ENCODE peak calls at places on chromosomes 4 and X, in five cellular contexts. One of them, this sample, is unnamed.
A peak's percentile ranks its signal among the peaks of the same experiment; 100 is the strongest.

GRCh38 chrX:37349131-37350033 is at the start of gene PRRG1:
- DNase-seq in cardiac muscle cell: peak; percentile 90
- DNase-seq in dorsolateral prefrontal cortex: peak; percentile 64
- DNase-seq in left ventricle myocardium inferior: peak; percentile 78
- DNase-seq in brain microvascular endothelial cell: peak; percentile 67
- DNase-seq in this sample: peak; percentile 79

GRCh38 chrX:134885336-134886016 is 105.3 kb upstream of the SMIM10 start:
- DNase-seq in brain microvascular endothelial cell: no peak
- DNase-seq in cardiac muscle cell: no peak
- DNase-seq in dorsolateral prefrontal cortex: no peak
- DNase-seq in left ventricle myocardium inferior: no peak
- DNase-seq in this sample: no peak

GRCh38 chrX:14027031-14027430 is 2.7 kb downstream of the GEMIN8 start:
- DNase-seq in left ventricle myocardium inferior: peak; percentile 14
- DNase-seq in dorsolateral prefrontal cortex: peak; percentile 69
- DNase-seq in cardiac muscle cell: peak; percentile 25
- DNase-seq in brain microvascular endothelial cell: no peak
- DNase-seq in this sample: peak; percentile 9

GRCh38 chr4:105457997-105458396 is 15.9 kb downstream of the PPA2 start:
- DNase-seq in dorsolateral prefrontal cortex: no peak
- DNase-seq in cardiac muscle cell: no peak
- DNase-seq in left ventricle myocardium inferior: no peak
- DNase-seq in brain microvascular endothelial cell: no peak
- DNase-seq in this sample: no peak

GRCh38 chr4:137735561-137736104 is 203.3 kb upstream of the PCDH18 start:
- DNase-seq in left ventricle myocardium inferior: no peak
- DNase-seq in cardiac muscle cell: no peak
- DNase-seq in dorsolateral prefrontal cortex: no peak
- DNase-seq in brain microvascular endothelial cell: no peak
- DNase-seq in this sample: peak; percentile 6

GRCh38 chrX:275967-276587 is 5.1 kb upstream of the PLCXD1 start:
- DNase-seq in brain microvascular endothelial cell: no peak
- DNase-seq in dorsolateral prefrontal cortex: peak; percentile 34
- DNase-seq in left ventricle myocardium inferior: peak; percentile 81
- DNase-seq in cardiac muscle cell: peak; percentile 27
- DNase-seq in this sample: peak; percentile 78

GRCh38 chrX:17377047-17377692 is 2.2 kb downstream of the NHS start:
- DNase-seq in brain microvascular endothelial cell: no peak
- DNase-seq in dorsolateral prefrontal cortex: peak; percentile 20
- DNase-seq in left ventricle myocardium inferior: peak; percentile 17
- DNase-seq in cardiac muscle cell: peak; percentile 38
- DNase-seq in this sample: peak; percentile 20

GRCh38 chr4:53119685-53120084 is 246.2 kb downstream of the SCFD2 start:
- DNase-seq in left ventricle myocardium inferior: no peak
- DNase-seq in brain microvascular endothelial cell: peak; percentile 84
- DNase-seq in cardiac muscle cell: peak; percentile 89
- DNase-seq in dorsolateral prefrontal cortex: no peak
- DNase-seq in this sample: no peak

GRCh38 chr4:177480796-177481195 is 38.6 kb upstream of the AGA start:
- DNase-seq in left ventricle myocardium inferior: no peak
- DNase-seq in cardiac muscle cell: peak; percentile 58
- DNase-seq in brain microvascular endothelial cell: peak; percentile 82
- DNase-seq in dorsolateral prefrontal cortex: no peak
- DNase-seq in this sample: no peak

GRCh38 chrX:102934624-102935023 is 2.4 kb upstream of the RAB40AL start:
- DNase-seq in left ventricle myocardium inferior: no peak
- DNase-seq in cardiac muscle cell: peak; percentile 44
- DNase-seq in dorsolateral prefrontal cortex: no peak
- DNase-seq in brain microvascular endothelial cell: peak; percentile 25
- DNase-seq in this sample: no peak

GRCh38 chr4:143178923-143179322 is 5.8 kb upstream of the USP38 start:
- DNase-seq in cardiac muscle cell: no peak
- DNase-seq in dorsolateral prefrontal cortex: no peak
- DNase-seq in brain microvascular endothelial cell: no peak
- DNase-seq in left ventricle myocardium inferior: no peak
- DNase-seq in this sample: no peak

GRCh38 chr4:67861513-67861912 is 22.3 kb downstream of the TMPRSS11D start:
- DNase-seq in left ventricle myocardium inferior: no peak
- DNase-seq in cardiac muscle cell: no peak
- DNase-seq in dorsolateral prefrontal cortex: no peak
- DNase-seq in brain microvascular endothelial cell: no peak
- DNase-seq in this sample: no peak

GRCh38 chr4:153520871-153521329 is 54.7 kb downstream of the TMEM131L start:
- DNase-seq in brain microvascular endothelial cell: no peak
- DNase-seq in left ventricle myocardium inferior: no peak
- DNase-seq in dorsolateral prefrontal cortex: no peak
- DNase-seq in cardiac muscle cell: peak; percentile 28
- DNase-seq in this sample: no peak

GRCh38 chr4:58507079-58507478 is 1396.9 kb upstream of the IGFBP7 start:
- DNase-seq in brain microvascular endothelial cell: no peak
- DNase-seq in dorsolateral prefrontal cortex: no peak
- DNase-seq in left ventricle myocardium inferior: no peak
- DNase-seq in cardiac muscle cell: no peak
- DNase-seq in this sample: no peak

GRCh38 chr4:7769308-7769841 is 170.3 kb downstream of the AFAP1 start:
- DNase-seq in dorsolateral prefrontal cortex: no peak
- DNase-seq in cardiac muscle cell: no peak
- DNase-seq in left ventricle myocardium inferior: peak; percentile 9
- DNase-seq in brain microvascular endothelial cell: no peak
- DNase-seq in this sample: no peak

GRCh38 chr4:3532714-3533336 is 603 bp upstream of the LRPAP1 start:
- DNase-seq in brain microvascular endothelial cell: no peak
- DNase-seq in cardiac muscle cell: no peak
- DNase-seq in left ventricle myocardium inferior: no peak
- DNase-seq in dorsolateral prefrontal cortex: no peak
- DNase-seq in this sample: no peak

GRCh38 chr4:177579649-177580048 is 137.4 kb upstream of the AGA start:
- DNase-seq in dorsolateral prefrontal cortex: no peak
- DNase-seq in left ventricle myocardium inferior: no peak
- DNase-seq in brain microvascular endothelial cell: no peak
- DNase-seq in cardiac muscle cell: peak; percentile 24
- DNase-seq in this sample: no peak

GRCh38 chr4:143514432-143514831 is 930 bp downstream of the SMARCA5 start:
- DNase-seq in cardiac muscle cell: peak; percentile 69
- DNase-seq in brain microvascular endothelial cell: peak; percentile 38
- DNase-seq in dorsolateral prefrontal cortex: peak; percentile 64
- DNase-seq in left ventricle myocardium inferior: peak; percentile 40
- DNase-seq in this sample: peak; percentile 37

GRCh38 chr4:152957437-152958185 is 21.5 kb downstream of the FHDC1 start:
- DNase-seq in cardiac muscle cell: peak; percentile 57
- DNase-seq in dorsolateral prefrontal cortex: no peak
- DNase-seq in brain microvascular endothelial cell: no peak
- DNase-seq in left ventricle myocardium inferior: peak; percentile 63
- DNase-seq in this sample: peak; percentile 42

GRCh38 chr4:156946508-156947197 is 24.9 kb downstream of the PDGFC start:
- DNase-seq in dorsolateral prefrontal cortex: no peak
- DNase-seq in brain microvascular endothelial cell: peak; percentile 99
- DNase-seq in cardiac muscle cell: peak; percentile 83
- DNase-seq in left ventricle myocardium inferior: no peak
- DNase-seq in this sample: no peak
- H3K4me3 ChIP-seq in dorsolateral prefrontal cortex: no peak overlapping the region
- H3K4me3 ChIP-seq in brain microvascular endothelial cell: no peak overlapping the region
- H3K4me3 ChIP-seq in cardiac muscle cell: no peak overlapping the region
- H3K4me3 ChIP-seq in left ventricle myocardium inferior: no peak overlapping the region
- H3K4me3 ChIP-seq in this sample: no peak overlapping the region

DNA sequence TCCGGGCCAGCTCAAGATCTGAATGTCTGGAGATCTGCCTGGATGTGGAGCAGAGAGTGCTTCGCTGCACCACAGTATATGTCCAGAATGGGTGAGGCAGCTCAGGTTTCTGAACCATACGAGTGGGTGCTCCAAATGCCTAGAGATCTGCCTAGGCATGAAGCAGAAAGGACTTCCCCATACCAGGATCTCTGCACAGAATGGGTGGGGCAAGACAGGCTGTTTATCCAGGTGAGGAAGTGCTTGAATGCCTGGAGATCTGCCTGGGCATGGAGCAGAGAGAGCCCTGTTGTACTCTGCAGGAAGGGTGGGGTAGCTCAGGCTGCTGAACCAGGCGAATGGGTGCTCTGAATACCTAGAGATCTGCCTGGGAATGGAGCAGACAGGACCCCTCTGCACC is 45.4 kb upstream of the MAGEC2 start:
- DNase-seq in dorsolateral prefrontal cortex: no peak
- DNase-seq in brain microvascular endothelial cell: no peak
- DNase-seq in left ventricle myocardium inferior: no peak
- DNase-seq in cardiac muscle cell: no peak
- DNase-seq in this sample: no peak
- H3K27ac ChIP-seq in dorsolateral prefrontal cortex: no peak overlapping the region
- H3K27ac ChIP-seq in brain microvascular endothelial cell: no peak overlapping the region
- H3K27ac ChIP-seq in left ventricle myocardium inferior: no peak overlapping the region
- H3K27ac ChIP-seq in cardiac muscle cell: no peak overlapping the region
- H3K27ac ChIP-seq in this sample: no peak overlapping the region

GRCh38 chr4:123506311-123506685 is 109.7 kb downstream of the SPRY1 start:
- DNase-seq in left ventricle myocardium inferior: no peak
- DNase-seq in brain microvascular endothelial cell: no peak
- DNase-seq in dorsolateral prefrontal cortex: no peak
- DNase-seq in cardiac muscle cell: no peak
- DNase-seq in this sample: no peak
- H3K4me3 ChIP-seq in left ventricle myocardium inferior: peak overlapping the region; percentile 72
- H3K4me3 ChIP-seq in brain microvascular endothelial cell: peak overlapping the region; percentile 65
- H3K4me3 ChIP-seq in dorsolateral prefrontal cortex: peak overlapping the region; percentile 73
- H3K4me3 ChIP-seq in cardiac muscle cell: peak overlapping the region; percentile 32
- H3K4me3 ChIP-seq in this sample: peak overlapping the region; percentile 59

DNA sequence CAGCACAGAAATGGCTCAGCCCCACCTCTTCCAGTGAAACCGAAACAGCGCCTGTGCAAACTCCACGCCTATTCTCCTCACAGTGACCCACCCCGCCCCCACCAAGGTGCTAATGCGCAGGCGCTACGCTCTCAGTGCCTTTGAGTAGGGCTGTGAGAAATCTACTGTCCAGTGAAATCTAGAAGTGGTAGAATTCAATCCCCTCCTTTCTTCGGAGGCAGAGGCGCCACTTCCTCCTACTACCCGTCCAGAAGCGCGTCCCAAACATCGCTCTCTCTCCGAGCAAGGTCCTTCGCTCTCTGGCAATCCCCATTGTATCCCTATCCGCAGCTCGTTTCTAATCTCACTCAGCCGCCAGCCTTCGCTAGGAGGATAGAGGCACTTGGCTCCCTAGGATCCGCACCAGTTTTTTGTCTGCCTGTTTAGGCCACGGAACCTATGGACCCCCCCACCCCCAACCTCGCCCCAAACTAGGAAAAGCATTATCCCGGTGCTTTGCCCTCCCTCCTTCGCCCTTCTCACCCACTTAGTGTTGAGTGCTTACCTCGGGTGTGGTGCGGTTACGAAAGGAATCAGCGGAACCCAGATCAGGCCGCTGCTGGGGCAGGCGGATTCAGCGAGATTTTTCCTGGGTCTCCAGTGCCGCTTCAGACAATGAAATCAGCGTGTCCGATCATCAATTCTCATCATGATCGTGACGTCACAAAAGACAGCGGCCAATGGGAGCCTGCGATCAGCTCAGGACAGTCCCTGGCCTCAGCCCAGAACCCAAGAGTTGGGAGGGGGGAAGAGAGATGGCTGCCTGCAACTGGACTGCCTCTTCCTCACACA is at the start of gene HDX:
- DNase-seq in brain microvascular endothelial cell: peak; percentile 83
- DNase-seq in cardiac muscle cell: peak; percentile 90
- DNase-seq in dorsolateral prefrontal cortex: peak; percentile 83
- DNase-seq in left ventricle myocardium inferior: peak; percentile 84
- DNase-seq in this sample: peak; percentile 90
- H3K27ac ChIP-seq in brain microvascular endothelial cell: peak within 1 kb of the TSS; percentile 76
- H3K27ac ChIP-seq in cardiac muscle cell: peak within 1 kb of the TSS; percentile 90
- H3K27ac ChIP-seq in dorsolateral prefrontal cortex: peak within 1 kb of the TSS; percentile 78
- H3K27ac ChIP-seq in left ventricle myocardium inferior: peak within 1 kb of the TSS; percentile 89
- H3K27ac ChIP-seq in this sample: peak within 1 kb of the TSS; percentile 82

DNA sequence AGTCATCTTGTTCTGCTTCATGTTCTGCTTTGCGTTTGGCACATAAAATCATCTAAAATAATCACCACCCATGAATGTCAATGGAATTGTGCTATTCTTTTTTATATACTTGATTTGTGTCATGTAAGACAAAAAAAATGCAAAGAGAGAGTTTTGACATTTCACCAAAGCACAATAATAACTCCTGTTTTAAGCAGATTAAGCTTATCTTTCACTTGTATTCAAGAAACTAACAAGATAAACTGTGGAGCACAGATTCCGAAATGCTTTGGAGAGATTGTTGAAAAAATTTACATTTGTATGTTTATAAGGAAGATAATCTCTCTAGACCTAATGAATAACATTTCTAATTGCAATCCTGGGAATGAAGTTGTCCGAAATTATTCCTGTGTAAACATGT is 225.1 kb upstream of the ANXA10 start:
- DNase-seq in dorsolateral prefrontal cortex: no peak
- DNase-seq in brain microvascular endothelial cell: no peak
- DNase-seq in left ventricle myocardium inferior: no peak
- DNase-seq in cardiac muscle cell: no peak
- DNase-seq in this sample: no peak
- H3K4me3 ChIP-seq in dorsolateral prefrontal cortex: no peak overlapping the region
- H3K4me3 ChIP-seq in brain microvascular endothelial cell: no peak overlapping the region
- H3K4me3 ChIP-seq in left ventricle myocardium inferior: no peak overlapping the region
- H3K4me3 ChIP-seq in cardiac muscle cell: no peak overlapping the region
- H3K4me3 ChIP-seq in this sample: no peak overlapping the region

DNA sequence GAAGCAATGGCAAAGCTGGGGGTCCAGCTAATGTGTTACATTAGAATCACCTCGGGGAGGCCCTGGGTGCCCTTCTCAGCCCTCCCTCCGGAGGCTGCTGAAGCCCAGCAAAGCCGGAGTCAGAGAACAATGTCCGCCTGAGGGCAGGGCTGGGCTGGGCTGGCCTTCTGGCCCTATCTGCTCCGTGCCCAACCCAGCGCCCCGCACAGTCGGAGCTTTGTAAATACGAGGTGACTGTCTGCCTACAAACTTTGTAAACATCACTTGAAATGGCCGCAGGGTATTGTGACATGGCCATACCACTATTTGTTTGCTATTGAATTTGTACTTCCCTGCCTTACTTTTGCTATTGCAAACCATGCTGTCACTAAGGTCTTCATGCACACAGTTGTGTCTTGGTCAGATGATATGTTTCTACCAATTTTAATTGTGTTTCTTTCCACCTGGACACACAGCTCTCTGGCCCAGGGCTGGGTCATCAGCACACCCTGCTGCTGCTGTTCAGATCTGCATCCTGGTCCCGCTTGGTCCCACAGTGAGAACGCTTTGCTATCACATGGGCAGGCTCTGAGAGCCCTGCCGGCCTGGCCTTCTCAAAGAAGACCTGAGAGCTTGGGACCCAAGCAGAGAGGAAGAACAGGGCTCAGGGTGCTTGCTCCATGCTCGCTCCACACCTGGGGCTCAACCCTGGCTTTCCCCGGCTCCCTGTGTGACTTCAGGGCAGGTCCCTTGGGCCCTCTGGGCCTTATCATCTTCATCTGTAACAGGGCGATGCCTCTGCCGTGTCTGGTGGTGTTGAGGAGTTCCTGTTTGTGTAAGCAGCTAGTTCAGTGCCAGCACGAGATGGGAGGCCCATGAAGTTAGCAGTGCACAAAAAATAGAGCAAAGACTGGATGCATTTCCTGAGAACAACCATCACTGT is 2.2 kb downstream of the S100P start:
- DNase-seq in brain microvascular endothelial cell: no peak
- DNase-seq in left ventricle myocardium inferior: no peak
- DNase-seq in cardiac muscle cell: no peak
- DNase-seq in dorsolateral prefrontal cortex: no peak
- DNase-seq in this sample: no peak
- H3K27ac ChIP-seq in brain microvascular endothelial cell: no peak overlapping the region
- H3K27ac ChIP-seq in left ventricle myocardium inferior: peak overlapping the region; percentile 82
- H3K27ac ChIP-seq in cardiac muscle cell: no peak overlapping the region
- H3K27ac ChIP-seq in dorsolateral prefrontal cortex: no peak overlapping the region
- H3K27ac ChIP-seq in this sample: peak overlapping the region; percentile 74

This sample was measured in heart right ventricle.